ENCODE peak calls at places on chromosomes 11 and 22, in seven cellular contexts. R is iPS DF 6.9, S is GM23338, O is sigmoid colon, I is AG04450, U is IMR-90, G is A549. T is an unnamed sample.
A peak's percentile ranks its signal among the peaks of the same experiment; 100 is the strongest.

GRCh38 chr11:78820722-78821121 is 246.1 kb upstream of the NARS2 start:
- DNase-seq in R (no peak), S (no peak), O (no peak), I (no peak), U (no peak), G (no peak), T (no peak)

GRCh38 chr11:47259178-47259977 is 1.6 kb downstream of the NR1H3 start:
- DNase-seq in R (no peak), S (peak; percentile 87), O (no peak), I (no peak), U (peak; percentile 30), G (peak; percentile 75), T (peak; percentile 56)

GRCh38 chr11:112958670-112959069 is 2.5 kb upstream of the NCAM1 start:
- DNase-seq in R (no peak), S (no peak), O (no peak), I (no peak), U (no peak), G (peak; percentile 4), T (no peak)

GRCh38 chr22:29998627-29999026 is 81.6 kb upstream of the HORMAD2 start:
- DNase-seq in R (no peak), S (peak; percentile 46), O (no peak), I (no peak), U (no peak), G (no peak), T (no peak)

GRCh38 chr11:33089776-33090175 is 50.4 kb downstream of the TCP11L1 start:
- DNase-seq in R (no peak), S (no peak), O (no peak), I (peak; percentile 1), U (peak; percentile 73), G (no peak), T (no peak)

GRCh38 chr22:40498454-40499186 is 128.2 kb downstream of the SGSM3 start:
- DNase-seq in R (no peak), S (peak; percentile 36), O (no peak), I (peak; percentile 89), U (peak; percentile 97), G (peak; percentile 80), T (peak; percentile 36)

GRCh38 chr22:50276143-50276542 is 6.0 kb upstream of the MAPK11 start:
- DNase-seq in R (no peak), S (peak; percentile 71), O (peak; percentile 87), I (no peak), U (peak; percentile 43), G (no peak), T (peak; percentile 45)

GRCh38 chr22:46797355-46797754 is 34.9 kb downstream of the TBC1D22A start:
- DNase-seq in R (no peak), S (peak; percentile 67), O (peak; percentile 52), I (no peak), U (peak; percentile 55), G (no peak), T (peak; percentile 80)

GRCh38 chr11:11876458-11876857 is 34.7 kb downstream of the USP47 start:
- DNase-seq in R (peak; percentile 29), S (peak; percentile 72), O (no peak), I (no peak), U (no peak), G (no peak), T (peak; percentile 44)

GRCh38 chr22:35903571-35904331 is 124.9 kb downstream of the RBFOX2 start:
- DNase-seq in R (no peak), S (no peak), O (no peak), I (no peak), U (no peak), G (no peak), T (no peak)

GRCh38 chr22:49768077-49768476 is 59.6 kb downstream of the BRD1 start:
- DNase-seq in R (no peak), S (no peak), O (peak; percentile 32), I (no peak), U (no peak), G (no peak), T (no peak)

GRCh38 chr22:49184736-49185135 is 642.9 kb downstream of the BRD1 start:
- DNase-seq in R (no peak), S (no peak), O (no peak), I (no peak), U (no peak), G (no peak), T (no peak)

GRCh38 chr11:71580057-71581003 is 2.3 kb downstream of the KRTAP5-11 start:
- DNase-seq in R (peak; percentile 25), S (peak; percentile 83), O (peak; percentile 76), I (peak; percentile 32), U (peak; percentile 72), G (peak; percentile 65), T (peak; percentile 75)

GRCh38 chr11:126121316-126121715 is 58.6 kb upstream of the CDON start:
- DNase-seq in R (no peak), S (no peak), O (no peak), I (no peak), U (no peak), G (no peak), T (no peak)

GRCh38 chr11:61899146-61899841 is 7.9 kb upstream of the FADS3 start:
- DNase-seq in R (peak; percentile 73), S (peak; percentile 89), O (peak; percentile 91), I (no peak), U (peak; percentile 54), G (peak; percentile 96), T (peak; percentile 84)
- H3K27ac ChIP-seq in R (no peak overlapping the region), S (no peak overlapping the region), O (peak overlapping the region; percentile 10), I (no peak overlapping the region), U (no peak overlapping the region), G (peak overlapping the region; percentile 66), T (no peak overlapping the region)

GRCh38 chr11:118623291-118623655 is 15.9 kb downstream of the PHLDB1 start:
- DNase-seq in R (no peak), S (no peak), O (no peak), I (no peak), U (peak; percentile 54), G (no peak), T (peak; percentile 69)

GRCh38 chr11:118621898-118622375 is 14.5 kb downstream of the PHLDB1 start:
- DNase-seq in R (no peak), S (no peak), O (no peak), I (no peak), U (no peak), G (no peak), T (peak; percentile 22)

GRCh38 chr11:118621071-118621815 is 13.8 kb downstream of the PHLDB1 start:
- DNase-seq in R (no peak), S (peak; percentile 95), O (peak; percentile 96), I (no peak), U (peak; percentile 86), G (no peak), T (peak; percentile 89)

GRCh38 chr11:118620529-118621070 is 13.2 kb downstream of the PHLDB1 start:
- DNase-seq in R (no peak), S (no peak), O (no peak), I (no peak), U (no peak), G (no peak), T (no peak)

GRCh38 chr11:118622376-118623290 is 15.2 kb downstream of the PHLDB1 start:
- DNase-seq in R (no peak), S (no peak), O (no peak), I (no peak), U (peak; percentile 69), G (peak; percentile 38), T (peak; percentile 94)
- H3K4me3 ChIP-seq in R (no peak overlapping the region), S (peak overlapping the region; percentile 92), O (peak overlapping the region; percentile 66), I (peak overlapping the region; percentile 85), U (peak overlapping the region; percentile 87), G (no peak overlapping the region), T (peak overlapping the region; percentile 74)

GRCh38 chr22:19605508-19606331 is 81.5 kb upstream of the CLDN5 start:
- DNase-seq in R (no peak), S (no peak), O (no peak), I (no peak), U (no peak), G (no peak), T (no peak)
- H3K27ac ChIP-seq in R (no peak overlapping the region), S (no peak overlapping the region), O (no peak overlapping the region), I (no peak overlapping the region), U (no peak overlapping the region), G (no peak overlapping the region), T (no peak overlapping the region)

DNA sequence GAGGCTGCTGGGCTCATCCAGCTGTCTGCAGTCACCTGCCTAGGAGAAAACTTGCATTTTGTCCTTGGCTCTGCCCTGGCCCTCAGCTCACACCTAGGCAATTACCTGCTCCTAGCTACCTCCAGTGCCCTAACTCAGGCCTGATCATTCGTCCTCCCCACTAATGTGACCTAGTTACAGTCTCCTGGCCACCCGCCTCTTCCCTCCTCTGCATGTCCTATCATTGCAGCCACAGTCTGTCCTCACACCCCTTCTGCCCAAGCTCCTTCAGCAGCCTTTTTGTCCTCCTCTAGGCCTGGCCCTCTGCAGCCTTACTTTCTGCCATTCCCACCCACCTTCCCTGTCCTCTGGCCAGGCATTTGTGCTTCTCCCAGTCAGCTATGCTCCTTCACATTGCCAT is 17.7 kb upstream of the CCDC134 start:
- DNase-seq in R (no peak), S (no peak), O (no peak), I (no peak), U (no peak), G (no peak), T (no peak)
- H3K4me3 ChIP-seq in R (no peak overlapping the region), S (no peak overlapping the region), O (no peak overlapping the region), I (no peak overlapping the region), U (no peak overlapping the region), G (no peak overlapping the region), T (no peak overlapping the region)

GRCh38 chr11:1389932-1390587 is at the start of gene BRSK2:
- DNase-seq in R (no peak), S (peak; percentile 51), O (no peak), I (no peak), U (no peak), G (no peak), T (no peak)
- H3K27ac ChIP-seq in R (no peak within 1 kb of the TSS), S (peak within 1 kb of the TSS; percentile 76), O (peak within 1 kb of the TSS; percentile 76), I (peak within 1 kb of the TSS; percentile 47), U (peak within 1 kb of the TSS; percentile 50), G (peak within 1 kb of the TSS; percentile 94), T (no peak within 1 kb of the TSS)

GRCh38 chr11:7576671-7577225 is 62.9 kb downstream of the PPFIBP2 start:
- DNase-seq in R (no peak), S (peak; percentile 19), O (peak; percentile 75), I (no peak), U (peak; percentile 47), G (no peak), T (peak; percentile 55)

GRCh38 chr11:7577226-7577882 is 63.6 kb downstream of the PPFIBP2 start:
- DNase-seq in R (no peak), S (no peak), O (peak; percentile 87), I (no peak), U (no peak), G (no peak), T (peak; percentile 18)

GRCh38 chr11:7577883-7578242 is 64.1 kb downstream of the PPFIBP2 start:
- DNase-seq in R (no peak), S (peak; percentile 69), O (no peak), I (no peak), U (peak; percentile 49), G (no peak), T (peak; percentile 46)

GRCh38 chr11:7579226-7579825 is 65.5 kb downstream of the PPFIBP2 start:
- DNase-seq in R (no peak), S (no peak), O (peak; percentile 82), I (no peak), U (peak; percentile 57), G (no peak), T (no peak)

DNA sequence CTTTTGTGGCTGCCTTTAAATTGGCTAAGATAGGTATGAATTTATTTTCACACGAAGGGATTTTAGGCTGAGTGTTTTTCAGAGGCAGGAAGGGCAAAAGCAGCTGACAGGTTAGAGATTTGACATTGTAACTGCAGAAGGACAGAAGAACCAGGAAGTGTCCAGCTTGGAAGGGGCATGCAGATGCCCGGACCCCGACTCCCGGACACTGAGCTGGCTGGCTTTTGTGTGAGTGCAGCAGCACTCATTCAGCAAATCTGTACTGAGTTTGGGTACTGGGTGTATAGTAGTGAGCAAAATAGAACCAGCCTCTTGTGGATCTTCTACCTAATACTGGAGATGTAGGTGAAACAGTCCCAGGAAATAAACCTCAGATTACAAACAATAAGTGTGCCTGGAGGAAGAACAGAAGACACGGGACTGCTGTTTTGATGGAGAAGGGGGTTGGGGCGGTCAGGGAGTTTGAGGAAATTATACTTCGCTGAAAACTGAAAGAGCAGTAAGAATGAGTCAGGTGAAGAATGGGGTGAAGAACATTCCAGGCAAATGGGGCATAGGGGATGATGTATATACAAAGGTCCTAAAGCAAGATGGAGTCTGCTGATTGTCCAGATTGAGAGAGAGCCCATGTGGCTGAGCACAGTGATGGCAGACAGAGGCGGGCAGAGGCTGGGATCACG is 64.6 kb downstream of the PPFIBP2 start:
- DNase-seq in R (no peak), S (no peak), O (no peak), I (no peak), U (no peak), G (no peak), T (no peak)
- H3K4me3 ChIP-seq in R (no peak overlapping the region), S (peak overlapping the region; percentile 25), O (peak overlapping the region; percentile 32), I (peak overlapping the region; percentile 55), U (peak overlapping the region; percentile 28), G (no peak overlapping the region), T (peak overlapping the region; percentile 47)